ENCODE peak calls at places on chromosome 17, in ten cellular contexts. J, Q, K, H, L, C, M, T, G and R are unnamed samples.

GRCh38 chr17:41521574-41522261 is 3.0 kb upstream of the KRT15 start:
- DNase-seq in J (no peak), Q (peak), K (peak), H (no peak), L (no peak), C (peak), M (no peak), T (peak), G (peak), R (no peak)

GRCh38 chr17:47694818-47695663 is 1.1 kb downstream of the TBKBP1 start:
- DNase-seq in J (no peak), Q (no peak), K (no peak), H (peak), L (peak), C (peak), M (peak), T (peak), G (no peak), R (no peak)

GRCh38 chr17:2025622-2026309 is 632 bp upstream of the RTN4RL1 start:
- DNase-seq in J (no peak), Q (peak), K (no peak), H (peak), L (no peak), C (peak), M (peak), T (peak), G (no peak), R (no peak)

GRCh38 chr17:2685696-2686095 is 25.9 kb downstream of the CLUH start:
- DNase-seq in J (peak), Q (no peak), K (no peak), H (no peak), L (no peak), C (no peak), M (peak), T (no peak), G (no peak), R (no peak)

GRCh38 chr17:80290199-80290598 is 29.5 kb downstream of the RNF213 start:
- DNase-seq in J (no peak), Q (no peak), K (no peak), H (no peak), L (no peak), C (no peak), M (peak), T (no peak), G (no peak), R (no peak)

GRCh38 chr17:36089888-36090836 is at the start of gene CCL3:
- DNase-seq in J (no peak), Q (no peak), K (no peak), H (no peak), L (peak), C (peak), M (peak), T (no peak), G (no peak), R (peak)

GRCh38 chr17:19719365-19720209 is 3.2 kb upstream of the SLC47A2 start:
- DNase-seq in J (no peak), Q (no peak), K (no peak), H (no peak), L (no peak), C (peak), M (peak), T (no peak), G (no peak), R (no peak)

GRCh38 chr17:72101526-72101925 is 19.3 kb upstream of the SOX9 start:
- DNase-seq in J (no peak), Q (no peak), K (no peak), H (no peak), L (no peak), C (no peak), M (no peak), T (no peak), G (no peak), R (no peak)

GRCh38 chr17:76241205-76241539 is 879 bp upstream of the RNF157 start:
- DNase-seq in J (no peak), Q (no peak), K (no peak), H (no peak), L (no peak), C (peak), M (peak), T (no peak), G (no peak), R (no peak)

GRCh38 chr17:7016886-7017826 is 4.7 kb downstream of the RNASEK start:
- DNase-seq in J (no peak), Q (no peak), K (no peak), H (no peak), L (no peak), C (no peak), M (no peak), T (no peak), G (no peak), R (no peak)

GRCh38 chr17:49422714-49423113 is 8.0 kb upstream of the PHB1 start:
- DNase-seq in J (no peak), Q (no peak), K (no peak), H (no peak), L (no peak), C (no peak), M (no peak), T (no peak), G (no peak), R (no peak)

GRCh38 chr17:36463916-36464764 is 22.3 kb upstream of the ZNHIT3 start:
- DNase-seq in J (no peak), Q (peak), K (no peak), H (peak), L (no peak), C (peak), M (peak), T (peak), G (peak), R (no peak)

GRCh38 chr17:49397586-49397985 is 17.1 kb downstream of the PHB1 start:
- DNase-seq in J (no peak), Q (no peak), K (no peak), H (no peak), L (no peak), C (no peak), M (no peak), T (no peak), G (no peak), R (no peak)

GRCh38 chr17:32553168-32553567 is 66.4 kb downstream of the CDK5R1 start:
- DNase-seq in J (no peak), Q (no peak), K (no peak), H (no peak), L (no peak), C (no peak), M (no peak), T (no peak), G (no peak), R (no peak)

GRCh38 chr17:39208893-39209292 is 8.8 kb downstream of the RPL19 start:
- DNase-seq in J (no peak), Q (no peak), K (no peak), H (no peak), L (peak), C (peak), M (peak), T (no peak), G (no peak), R (no peak)

GRCh38 chr17:79295307-79295706 is 220.7 kb downstream of the ENGASE start:
- DNase-seq in J (no peak), Q (no peak), K (no peak), H (no peak), L (no peak), C (no peak), M (no peak), T (no peak), G (no peak), R (no peak)

GRCh38 chr17:57486978-57487377 is 230.7 kb downstream of the MSI2 start:
- DNase-seq in J (no peak), Q (no peak), K (no peak), H (no peak), L (no peak), C (no peak), M (no peak), T (no peak), G (no peak), R (no peak)

GRCh38 chr17:76934561-76935320 is 66.5 kb downstream of the MGAT5B start:
- DNase-seq in J (no peak), Q (no peak), K (no peak), H (no peak), L (no peak), C (no peak), M (no peak), T (no peak), G (no peak), R (no peak)

GRCh38 chr17:14792751-14793150 is 472.4 kb downstream of the PMP22 start:
- DNase-seq in J (no peak), Q (no peak), K (no peak), H (no peak), L (no peak), C (peak), M (no peak), T (no peak), G (no peak), R (no peak)

GRCh38 chr17:13355054-13355453 is 246.7 kb downstream of the HS3ST3A1 start:
- DNase-seq in J (no peak), Q (no peak), K (no peak), H (no peak), L (no peak), C (no peak), M (no peak), T (no peak), G (no peak), R (no peak)

GRCh38 chr17:35769895-35770486 is 9.3 kb downstream of the C17orf50 start:
- DNase-seq in J (no peak), Q (no peak), K (no peak), H (no peak), L (no peak), C (no peak), M (no peak), T (no peak), G (no peak), R (no peak)

GRCh38 chr17:39194089-39194984 is 3.1 kb downstream of the CACNB1 start:
- DNase-seq in J (no peak), Q (peak), K (no peak), H (peak), L (no peak), C (peak), M (peak), T (peak), G (no peak), R (no peak)

GRCh38 chr17:33115957-33116680 is 124.5 kb downstream of the SPACA3 start:
- DNase-seq in J (no peak), Q (no peak), K (no peak), H (no peak), L (no peak), C (no peak), M (no peak), T (no peak), G (no peak), R (no peak)

GRCh38 chr17:35053204-35053603 is 10.3 kb downstream of the RFFL start:
- DNase-seq in J (no peak), Q (no peak), K (no peak), H (no peak), L (no peak), C (no peak), M (no peak), T (no peak), G (no peak), R (no peak)

GRCh38 chr17:31508310-31509094 is 117.0 kb downstream of the RAB11FIP4 start:
- DNase-seq in J (peak), Q (no peak), K (no peak), H (no peak), L (no peak), C (no peak), M (peak), T (no peak), G (no peak), R (peak)

GRCh38 chr17:57121308-57122042 is 36.4 kb downstream of the AKAP1 start:
- DNase-seq in J (no peak), Q (peak), K (no peak), H (no peak), L (peak), C (no peak), M (no peak), T (peak), G (no peak), R (no peak)

GRCh38 chr17:3033248-3033640 is 30.2 kb downstream of the OR1D5 start:
- DNase-seq in J (peak), Q (no peak), K (no peak), H (no peak), L (no peak), C (no peak), M (no peak), T (no peak), G (no peak), R (no peak)

GRCh38 chr17:35286120-35286781 is 43.4 kb downstream of the SLFN5 start:
- DNase-seq in J (no peak), Q (no peak), K (no peak), H (no peak), L (no peak), C (no peak), M (no peak), T (peak), G (no peak), R (peak)

GRCh38 chr17:42284020-42284369 is 4.3 kb upstream of the STAT5A start:
- DNase-seq in J (no peak), Q (no peak), K (no peak), H (no peak), L (no peak), C (no peak), M (peak), T (no peak), G (no peak), R (no peak)

GRCh38 chr17:29625037-29625750 is 2.5 kb upstream of the CORO6 start:
- DNase-seq in J (no peak), Q (no peak), K (no peak), H (no peak), L (no peak), C (no peak), M (peak), T (no peak), G (peak), R (no peak)
- TF ChIP-seq CTCF in J (no peak), Q (no peak), K (no peak), H (no peak), L (no peak), C (no peak), M (no peak), T (no peak), G (no peak), R (no peak)

DNA sequence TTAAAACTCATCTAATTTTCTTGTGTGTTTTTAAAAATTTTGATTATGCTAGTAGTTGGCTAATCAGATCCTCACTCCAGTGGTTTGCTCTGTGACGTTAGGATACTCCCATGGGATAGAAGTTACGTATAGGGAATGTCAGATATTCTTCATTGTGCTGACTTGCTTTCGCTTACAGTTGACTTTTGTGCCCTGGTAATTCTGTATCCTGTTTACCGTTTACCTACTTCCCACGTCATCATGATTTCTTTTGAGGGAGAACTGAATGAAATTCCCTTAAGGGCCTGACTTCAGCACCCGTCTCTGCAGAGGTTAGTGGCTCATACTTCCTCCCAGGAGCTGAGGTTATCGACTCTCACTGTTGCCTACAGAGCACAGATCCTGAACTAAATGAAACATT is 2.6 kb downstream of the PRKAR1A start:
- DNase-seq in J (no peak), Q (peak), K (no peak), H (no peak), L (no peak), C (no peak), M (no peak), T (peak), G (no peak), R (no peak)
- H3K4me3 ChIP-seq in J (no peak), Q (peak), K (peak), H (peak), L (peak), C (no peak), M (peak), T (peak), G (no peak), R (peak)

GRCh38 chr17:9959377-9959981 is 54.4 kb upstream of the RCVRN start:
- DNase-seq in J (no peak), Q (peak), K (no peak), H (no peak), L (peak), C (peak), M (no peak), T (peak), G (peak), R (no peak)
- TF ChIP-seq CTCF in J (no peak), Q (peak), K (peak), H (peak), L (peak), C (peak), M (peak), T (peak), G (peak), R (peak)

GRCh38 chr17:83086197-83086880 is 6.9 kb downstream of the METRNL start:
- DNase-seq in J (no peak), Q (no peak), K (no peak), H (no peak), L (no peak), C (no peak), M (no peak), T (no peak), G (no peak), R (no peak)

GRCh38 chr17:83084214-83084613 is 4.8 kb downstream of the METRNL start:
- DNase-seq in J (no peak), Q (no peak), K (no peak), H (no peak), L (no peak), C (no peak), M (no peak), T (no peak), G (no peak), R (no peak)

GRCh38 chr17:83085103-83085502 is 5.7 kb downstream of the METRNL start:
- DNase-seq in J (no peak), Q (no peak), K (no peak), H (no peak), L (no peak), C (no peak), M (no peak), T (no peak), G (no peak), R (no peak)

GRCh38 chr17:83084621-83085056 is 5.2 kb downstream of the METRNL start:
- DNase-seq in J (no peak), Q (no peak), K (no peak), H (no peak), L (no peak), C (peak), M (no peak), T (no peak), G (no peak), R (no peak)

GRCh38 chr17:83085526-83086196 is 6.3 kb downstream of the METRNL start:
- DNase-seq in J (no peak), Q (no peak), K (no peak), H (no peak), L (no peak), C (no peak), M (no peak), T (no peak), G (no peak), R (no peak)
- H3K4me3 ChIP-seq in J (no peak), Q (no peak), K (no peak), H (no peak), L (no peak), C (no peak), M (no peak), T (no peak), G (no peak), R (no peak)

DNA sequence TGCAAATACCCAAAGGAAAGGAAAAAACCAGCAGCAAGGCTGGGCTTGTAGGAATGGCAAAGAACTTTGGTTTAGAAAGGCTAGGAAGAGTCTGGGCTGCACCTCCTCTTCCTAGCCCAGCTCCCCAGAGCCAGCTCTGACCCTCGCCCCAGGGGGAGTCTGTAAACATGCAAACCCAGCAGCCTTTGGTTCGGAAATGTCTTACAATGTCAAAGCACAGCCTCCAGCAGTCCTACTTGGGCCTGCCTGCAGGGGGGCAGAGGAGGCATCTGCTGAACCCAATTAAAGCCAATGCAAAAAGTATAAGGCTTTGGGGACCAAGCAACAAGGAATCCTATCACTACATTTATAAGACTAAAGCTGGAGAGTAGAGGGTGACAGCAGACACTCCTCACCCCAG is 5.0 kb upstream of the FTSJ3 start:
- DNase-seq in J (no peak), Q (no peak), K (no peak), H (no peak), L (no peak), C (no peak), M (no peak), T (no peak), G (no peak), R (no peak)
- TF ChIP-seq CTCF in J (peak), Q (no peak), K (no peak), H (no peak), L (peak), C (no peak), M (no peak), T (no peak), G (no peak), R (no peak)

GRCh38 chr17:59366773-59367656 is 35.6 kb downstream of the YPEL2 start:
- DNase-seq in J (no peak), Q (peak), K (no peak), H (peak), L (no peak), C (peak), M (no peak), T (peak), G (no peak), R (no peak)
- H3K4me3 ChIP-seq in J (no peak), Q (no peak), K (no peak), H (no peak), L (no peak), C (no peak), M (peak), T (no peak), G (no peak), R (no peak)

GRCh38 chr17:62009220-62009619 is 55.9 kb downstream of the MED13 start:
- DNase-seq in J (no peak), Q (no peak), K (no peak), H (no peak), L (no peak), C (no peak), M (no peak), T (no peak), G (no peak), R (no peak)

GRCh38 chr17:62008294-62008693 is 56.8 kb downstream of the MED13 start:
- DNase-seq in J (no peak), Q (no peak), K (no peak), H (no peak), L (no peak), C (no peak), M (no peak), T (no peak), G (no peak), R (no peak)

GRCh38 chr17:62001105-62001504 is 64.0 kb downstream of the MED13 start:
- DNase-seq in J (no peak), Q (no peak), K (no peak), H (no peak), L (no peak), C (no peak), M (no peak), T (no peak), G (no peak), R (no peak)

GRCh38 chr17:62000186-62000585 is 64.9 kb downstream of the MED13 start:
- DNase-seq in J (no peak), Q (no peak), K (no peak), H (no peak), L (no peak), C (no peak), M (no peak), T (no peak), G (no peak), R (no peak)

DNA sequence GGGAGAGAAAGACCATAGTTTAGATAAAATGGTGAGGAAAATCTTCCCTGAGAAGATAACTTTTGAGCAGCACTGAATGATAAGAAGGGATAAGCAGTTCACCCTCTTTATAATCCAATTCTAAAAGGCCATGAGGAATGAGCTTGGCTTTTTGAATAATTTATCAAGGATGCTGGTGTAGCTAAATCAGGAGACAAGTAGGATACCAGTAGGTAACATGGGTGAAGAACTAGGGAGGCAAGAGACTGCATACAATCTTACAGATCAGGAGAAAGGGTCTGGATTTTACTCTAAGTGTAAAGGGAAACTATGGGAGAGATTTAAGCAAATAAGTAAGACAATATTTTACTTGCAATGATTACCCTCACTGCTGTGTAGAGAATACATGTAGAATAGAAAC is 60.7 kb downstream of the MED13 start:
- DNase-seq in J (no peak), Q (no peak), K (no peak), H (no peak), L (no peak), C (no peak), M (no peak), T (no peak), G (no peak), R (no peak)
- TF ChIP-seq CTCF in J (no peak), Q (no peak), K (no peak), H (no peak), L (no peak), C (no peak), M (no peak), T (no peak), G (no peak), R (no peak)

GRCh38 chr17:78132767-78133178 is 2.2 kb downstream of the TMC8 start:
- DNase-seq in J (no peak), Q (no peak), K (no peak), H (no peak), L (no peak), C (no peak), M (no peak), T (no peak), G (no peak), R (no peak)

GRCh38 chr17:78130439-78131101 is at the start of gene TMC8:
- DNase-seq in J (peak), Q (no peak), K (no peak), H (no peak), L (peak), C (peak), M (peak), T (no peak), G (no peak), R (peak)

GRCh38 chr17:78133179-78133951 is 2.8 kb downstream of the TMC8 start:
- DNase-seq in J (no peak), Q (no peak), K (no peak), H (no peak), L (no peak), C (no peak), M (peak), T (no peak), G (no peak), R (no peak)

GRCh38 chr17:78131172-78132085 is 858 bp downstream of the TMC8 start:
- DNase-seq in J (peak), Q (no peak), K (no peak), H (no peak), L (peak), C (peak), M (peak), T (no peak), G (no peak), R (no peak)

GRCh38 chr17:78132086-78132676 is 1.6 kb downstream of the TMC8 start:
- DNase-seq in J (peak), Q (no peak), K (no peak), H (no peak), L (peak), C (peak), M (peak), T (no peak), G (no peak), R (peak)
- H3K4me3 ChIP-seq in J (peak), Q (no peak), K (no peak), H (peak), L (peak), C (peak), M (peak), T (no peak), G (peak), R (peak)

GRCh38 chr17:8255499-8255898 is 6.4 kb downstream of the PFAS start:
- DNase-seq in J (no peak), Q (no peak), K (no peak), H (no peak), L (no peak), C (no peak), M (no peak), T (no peak), G (no peak), R (no peak)
- TF ChIP-seq CTCF in J (no peak), Q (peak), K (no peak), H (no peak), L (peak), C (no peak), M (no peak), T (peak), G (peak), R (peak)